ENCODE peak calls at places on chromosomes 1 and 21, in eight cellular contexts. M is uterus, A is HCT116, W is H1, D is heart left ventricle, Y is A549, C is transverse colon, Z is body of pancreas. S is an unnamed sample.
A peak's percentile ranks its signal among the peaks of the same experiment; 100 is the strongest.

GRCh38 chr1:209106237-209106741 is 477.2 kb upstream of the CAMK1G start:
- DNase-seq in M (no peak), A (no peak), W (no peak), D (no peak), Y (peak; percentile 12), C (no peak), Z (no peak), S (no peak)

GRCh38 chr1:225572422-225572821 is 80.5 kb downstream of the ENAH start:
- DNase-seq in M (no peak), A (no peak), W (no peak), D (no peak), Y (peak; percentile 32), C (no peak), Z (no peak), S (no peak)

GRCh38 chr1:1068374-1069060 is 5.6 kb downstream of the RNF223 start:
- DNase-seq in M (no peak), A (no peak), W (no peak), D (no peak), Y (no peak), C (peak; percentile 88), Z (peak; percentile 77), S (no peak)

GRCh38 chr1:56855190-56855589 is 593 bp downstream of the C8A start:
- DNase-seq in M (no peak), A (no peak), W (no peak), D (no peak), Y (no peak), C (no peak), Z (no peak), S (no peak)

GRCh38 chr1:152107289-152107983 is 7.8 kb downstream of the TCHH start:
- DNase-seq in M (no peak), A (peak; percentile 68), W (no peak), D (no peak), Y (peak; percentile 81), C (no peak), Z (no peak), S (no peak)

GRCh38 chr1:220526294-220526693 is 1.6 kb upstream of the MARK1 start:
- DNase-seq in M (no peak), A (no peak), W (no peak), D (no peak), Y (no peak), C (no peak), Z (no peak), S (no peak)

GRCh38 chr1:246708166-246708565 is 16.0 kb upstream of the SCCPDH start:
- DNase-seq in M (no peak), A (no peak), W (no peak), D (no peak), Y (no peak), C (no peak), Z (no peak), S (no peak)

GRCh38 chr1:230149751-230150584 is 82.9 kb downstream of the GALNT2 start:
- DNase-seq in M (no peak), A (no peak), W (no peak), D (no peak), Y (no peak), C (no peak), Z (no peak), S (no peak)

GRCh38 chr21:45104560-45104959 is 30.2 kb downstream of the ADARB1 start:
- DNase-seq in M (no peak), A (no peak), W (no peak), D (no peak), Y (no peak), C (peak; percentile 66), Z (peak; percentile 51), S (peak; percentile 80)

GRCh38 chr1:45326627-45327591 is at the start of gene HPDL:
- DNase-seq in M (peak; percentile 58), A (no peak), W (peak; percentile 64), D (peak; percentile 74), Y (peak; percentile 45), C (peak; percentile 80), Z (peak; percentile 71), S (peak; percentile 67)

GRCh38 chr21:21177353-21177986 is 179.3 kb downstream of the NCAM2 start:
- DNase-seq in M (no peak), A (no peak), W (no peak), D (no peak), Y (no peak), C (no peak), Z (no peak), S (no peak)

GRCh38 chr1:159473335-159473734 is 33.8 kb downstream of the OR10J1 start:
- DNase-seq in M (no peak), A (no peak), W (no peak), D (no peak), Y (no peak), C (no peak), Z (no peak), S (no peak)
- TF ChIP-seq POLR2A in M (no peak), A (no peak), W (no peak), D (no peak), Y (no peak), C (no peak), Z (no peak), S (no peak)

GRCh38 chr1:183096889-183097288 is 73.7 kb downstream of the LAMC1 start:
- DNase-seq in M (peak; percentile 52), A (no peak), W (no peak), D (no peak), Y (no peak), C (peak; percentile 20), Z (peak; percentile 18), S (no peak)

GRCh38 chr1:183098349-183098748 is 75.1 kb downstream of the LAMC1 start:
- DNase-seq in M (no peak), A (no peak), W (no peak), D (no peak), Y (no peak), C (no peak), Z (no peak), S (no peak)

GRCh38 chr1:183094376-183094775 is 71.2 kb downstream of the LAMC1 start:
- DNase-seq in M (no peak), A (no peak), W (no peak), D (no peak), Y (no peak), C (no peak), Z (no peak), S (no peak)

GRCh38 chr1:183097438-183098051 is 74.3 kb downstream of the LAMC1 start:
- DNase-seq in M (no peak), A (no peak), W (no peak), D (no peak), Y (no peak), C (no peak), Z (no peak), S (no peak)

GRCh38 chr1:183096351-183096750 is 73.1 kb downstream of the LAMC1 start:
- DNase-seq in M (no peak), A (no peak), W (no peak), D (no peak), Y (no peak), C (no peak), Z (no peak), S (no peak)
- H3K4me1 ChIP-seq in M (peaks cover 7% of the 10 kb centered on the region), A (peaks cover 10% of the 10 kb centered on the region), W (peaks cover 27% of the 10 kb centered on the region), D (peaks cover 16% of the 10 kb centered on the region), Y (peaks cover 53% of the 10 kb centered on the region), C (peaks cover 37% of the 10 kb centered on the region), Z (peaks cover 38% of the 10 kb centered on the region), S (peaks cover 7% of the 10 kb centered on the region)

DNA sequence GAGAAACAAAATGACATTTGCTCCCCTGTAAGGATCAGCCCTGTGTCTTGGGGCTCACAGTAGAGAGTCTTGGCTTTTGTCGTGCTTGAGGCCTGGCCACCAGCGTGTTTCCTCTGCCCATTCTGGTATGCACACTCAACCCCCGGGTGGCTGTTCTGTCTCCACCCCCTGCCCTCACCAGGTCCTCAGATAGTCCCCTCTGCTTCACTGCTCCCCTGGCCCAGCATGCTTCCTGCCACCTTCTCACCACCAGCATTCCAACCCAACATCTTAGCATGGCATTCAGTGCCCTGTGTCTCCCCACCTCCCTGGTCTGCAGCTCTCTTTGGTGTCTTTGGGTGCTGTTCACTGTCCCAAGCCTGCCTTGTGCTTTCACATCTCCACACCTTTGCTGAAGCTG is 16.2 kb downstream of the ZNF362 start:
- DNase-seq in M (no peak), A (no peak), W (no peak), D (no peak), Y (no peak), C (no peak), Z (no peak), S (no peak)
- H3K9me3 ChIP-seq in M (no peaks in the 10 kb centered on the region), A (no peaks in the 10 kb centered on the region), W (no peaks in the 10 kb centered on the region), D (no peaks in the 10 kb centered on the region), Y (no peaks in the 10 kb centered on the region), C (no peaks in the 10 kb centered on the region), Z (no peaks in the 10 kb centered on the region), S (no peaks in the 10 kb centered on the region)

GRCh38 chr1:39849203-39849602 is 34.1 kb downstream of the TRIT1 start:
- DNase-seq in M (no peak), A (no peak), W (no peak), D (no peak), Y (no peak), C (no peak), Z (no peak), S (no peak)

GRCh38 chr1:39842030-39842678 is 41.1 kb downstream of the TRIT1 start:
- DNase-seq in M (no peak), A (no peak), W (no peak), D (no peak), Y (no peak), C (no peak), Z (no peak), S (no peak)

GRCh38 chr1:39842726-39843305 is 40.5 kb downstream of the TRIT1 start:
- DNase-seq in M (no peak), A (no peak), W (no peak), D (no peak), Y (no peak), C (no peak), Z (no peak), S (no peak)

GRCh38 chr1:39847940-39848339 is 35.4 kb downstream of the TRIT1 start:
- DNase-seq in M (no peak), A (no peak), W (no peak), D (no peak), Y (no peak), C (no peak), Z (no peak), S (no peak)

GRCh38 chr1:39845569-39846566 is 37.4 kb downstream of the TRIT1 start:
- DNase-seq in M (peak; percentile 44), A (no peak), W (no peak), D (peak; percentile 86), Y (no peak), C (peak; percentile 92), Z (peak; percentile 98), S (peak; percentile 82)
- TF ChIP-seq POLR2A in M (no peak), A (no peak), W (no peak), D (no peak), Y (no peak), C (peak; percentile 42), Z (no peak), S (no peak)

GRCh38 chr1:25238046-25238445 is 5.7 kb upstream of the SYF2 start:
- DNase-seq in M (no peak), A (no peak), W (no peak), D (no peak), Y (no peak), C (no peak), Z (no peak), S (no peak)

GRCh38 chr1:25232027-25232865 is at the start of gene SYF2:
- DNase-seq in M (peak; percentile 94), A (peak; percentile 84), W (peak; percentile 78), D (peak; percentile 92), Y (peak; percentile 90), C (peak; percentile 92), Z (peak; percentile 85), S (peak; percentile 86)

GRCh38 chr1:25232866-25233784 is 823 bp upstream of the SYF2 start:
- DNase-seq in M (peak; percentile 81), A (peak; percentile 83), W (no peak), D (peak; percentile 74), Y (peak; percentile 90), C (peak; percentile 90), Z (peak; percentile 67), S (peak; percentile 86)
- H3K4me1 ChIP-seq in M (peaks cover 7% of the 10 kb centered on the region), A (peaks cover 25% of the 10 kb centered on the region), W (peaks cover 5% of the 10 kb centered on the region), D (peaks cover 18% of the 10 kb centered on the region), Y (peaks cover 13% of the 10 kb centered on the region), C (peaks cover 16% of the 10 kb centered on the region), Z (peaks cover 14% of the 10 kb centered on the region), S (no peaks in the 10 kb centered on the region)